ENCODE peak calls at places on chromosome 6, in five cellular contexts. H is tibial nerve; K is H7; W is astrocyte; T is CD8-positive, alpha-beta memory T cell. P is an unnamed sample.

GRCh38 chr6:160088069-160088773 is 33.4 kb upstream of the SLC22A1 start:
- DNase-seq in H (peak; percentile 84), K (peak; percentile 88), W (peak; percentile 71), T (no peak), P (no peak)

GRCh38 chr6:169172435-169172834 is 81.2 kb downstream of the THBS2 start:
- DNase-seq in H (peak; percentile 69), K (no peak), W (peak; percentile 91), T (no peak), P (no peak)

GRCh38 chr6:66675906-66676305 is 968.9 kb upstream of the EYS start:
- DNase-seq in H (no peak), K (no peak), W (no peak), T (no peak), P (no peak)

GRCh38 chr6:149087898-149088297 is 229.6 kb upstream of the TAB2 start:
- DNase-seq in H (no peak), K (no peak), W (no peak), T (no peak), P (no peak)

GRCh38 chr6:31162463-31163165 is 4.2 kb downstream of the TCF19 start:
- DNase-seq in H (no peak), K (peak; percentile 79), W (no peak), T (no peak), P (no peak)

GRCh38 chr6:160029525-160029924 is 60.6 kb downstream of the IGF2R start:
- DNase-seq in H (no peak), K (no peak), W (no peak), T (no peak), P (no peak)

GRCh38 chr6:117233146-117233545 is 32.2 kb upstream of the VGLL2 start:
- DNase-seq in H (no peak), K (no peak), W (peak; percentile 31), T (no peak), P (no peak)

GRCh38 chr6:148624025-148624424 is 122.8 kb upstream of the UST start:
- DNase-seq in H (peak; percentile 32), K (no peak), W (no peak), T (no peak), P (no peak)

GRCh38 chr6:5764401-5764955 is 242.2 kb downstream of the NRN1 start:
- DNase-seq in H (peak; percentile 36), K (no peak), W (peak; percentile 60), T (no peak), P (no peak)

GRCh38 chr6:96089173-96089572 is 73.4 kb downstream of the FUT9 start:
- DNase-seq in H (no peak), K (peak; percentile 13), W (no peak), T (no peak), P (no peak)

GRCh38 chr6:152863618-152864326 is 113.2 kb downstream of the VIP start:
- DNase-seq in H (peak; percentile 91), K (peak; percentile 19), W (peak; percentile 41), T (peak; percentile 39), P (peak; percentile 60)

GRCh38 chr6:145036848-145037567 is 698.3 kb downstream of the EPM2A start:
- DNase-seq in H (no peak), K (no peak), W (peak; percentile 45), T (no peak), P (no peak)

GRCh38 chr6:80182291-80182690 is 75.8 kb downstream of the BCKDHB start:
- DNase-seq in H (no peak), K (no peak), W (peak; percentile 68), T (no peak), P (no peak)

GRCh38 chr6:71262914-71263313 is 25.7 kb upstream of the OGFRL1 start:
- DNase-seq in H (no peak), K (peak; percentile 46), W (no peak), T (no peak), P (no peak)

GRCh38 chr6:132865364-132865763 is 51.0 kb downstream of the RPS12 start:
- DNase-seq in H (no peak), K (no peak), W (no peak), T (no peak), P (no peak)

GRCh38 chr6:149031545-149032317 is 284.9 kb downstream of the UST start:
- DNase-seq in H (no peak), K (no peak), W (peak; percentile 94), T (no peak), P (no peak)

GRCh38 chr6:117074672-117075071 is 190.7 kb upstream of the VGLL2 start:
- DNase-seq in H (no peak), K (no peak), W (no peak), T (no peak), P (no peak)

GRCh38 chr6:132950556-132950955 is 136.2 kb downstream of the RPS12 start:
- DNase-seq in H (no peak), K (no peak), W (no peak), T (no peak), P (no peak)

GRCh38 chr6:19723533-19723932 is 113.6 kb upstream of the ID4 start:
- DNase-seq in H (no peak), K (no peak), W (peak; percentile 69), T (no peak), P (no peak)

GRCh38 chr6:90483116-90483839 is 103.6 kb downstream of the MAP3K7 start:
- DNase-seq in H (no peak), K (no peak), W (no peak), T (no peak), P (no peak)

GRCh38 chr6:169339731-169340314 is 86.2 kb upstream of the THBS2 start:
- DNase-seq in H (no peak), K (no peak), W (no peak), T (no peak), P (no peak)

GRCh38 chr6:82182756-82183155 is 64.8 kb downstream of the IBTK start:
- DNase-seq in H (no peak), K (no peak), W (peak; percentile 60), T (no peak), P (no peak)

GRCh38 chr6:119172813-119173212 is 94.3 kb upstream of the FAM184A start:
- DNase-seq in H (no peak), K (no peak), W (no peak), T (no peak), P (no peak)

GRCh38 chr6:140774080-140774505 is 1358.6 kb upstream of the GJE1 start:
- DNase-seq in H (no peak), K (no peak), W (peak; percentile 88), T (no peak), P (no peak)

GRCh38 chr6:64908104-64908503 is 798.9 kb downstream of the EYS start:
- DNase-seq in H (no peak), K (no peak), W (no peak), T (no peak), P (no peak)

GRCh38 chr6:68639211-68639610 is 4.1 kb downstream of the ADGRB3 start:
- DNase-seq in H (no peak), K (no peak), W (no peak), T (no peak), P (no peak)

GRCh38 chr6:36755435-36756348 is 58.1 kb downstream of the RAB44 start:
- DNase-seq in H (no peak), K (no peak), W (peak; percentile 17), T (peak; percentile 71), P (peak; percentile 73)

GRCh38 chr6:32151131-32151884 is 431 bp downstream of the PRRT1 start:
- DNase-seq in H (no peak), K (peak; percentile 76), W (no peak), T (no peak), P (no peak)

DNA sequence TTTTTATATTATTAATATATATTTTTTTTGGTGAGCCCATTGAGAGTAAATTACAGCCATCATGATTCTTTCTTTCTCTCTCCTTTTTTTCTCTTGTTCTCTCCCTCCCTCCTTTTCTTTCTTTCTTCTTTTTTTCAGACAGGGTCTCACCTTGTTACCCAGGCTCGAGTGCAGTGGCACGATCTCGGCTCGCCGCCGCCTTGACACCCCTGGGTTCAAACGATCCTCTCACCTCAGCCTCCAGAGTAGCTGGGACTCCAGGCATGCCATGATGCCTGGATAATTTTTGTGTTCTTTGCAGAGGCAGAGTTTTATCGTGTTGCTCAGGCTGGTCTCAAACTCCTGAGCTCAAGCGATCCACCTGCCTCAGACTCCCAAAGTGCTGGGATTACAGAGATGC is 1.6 kb downstream of the CCDC170 start:
- DNase-seq in H (no peak), K (no peak), W (no peak), T (no peak), P (no peak)
- H3K4me3 ChIP-seq in H (peak overlapping the region; percentile 72), K (no peak overlapping the region), W (no peak overlapping the region), T (no peak overlapping the region), P (no peak overlapping the region)

GRCh38 chr6:156719720-156720563 is 57.2 kb upstream of the ARID1B start:
- DNase-seq in H (peak; percentile 91), K (peak; percentile 76), W (peak; percentile 80), T (peak; percentile 68), P (peak; percentile 73)
- H3K4me3 ChIP-seq in H (peak overlapping the region; percentile 51), K (peak overlapping the region; percentile 3), W (peak overlapping the region; percentile 25), T (peak overlapping the region; percentile 86), P (peak overlapping the region; percentile 27)

DNA sequence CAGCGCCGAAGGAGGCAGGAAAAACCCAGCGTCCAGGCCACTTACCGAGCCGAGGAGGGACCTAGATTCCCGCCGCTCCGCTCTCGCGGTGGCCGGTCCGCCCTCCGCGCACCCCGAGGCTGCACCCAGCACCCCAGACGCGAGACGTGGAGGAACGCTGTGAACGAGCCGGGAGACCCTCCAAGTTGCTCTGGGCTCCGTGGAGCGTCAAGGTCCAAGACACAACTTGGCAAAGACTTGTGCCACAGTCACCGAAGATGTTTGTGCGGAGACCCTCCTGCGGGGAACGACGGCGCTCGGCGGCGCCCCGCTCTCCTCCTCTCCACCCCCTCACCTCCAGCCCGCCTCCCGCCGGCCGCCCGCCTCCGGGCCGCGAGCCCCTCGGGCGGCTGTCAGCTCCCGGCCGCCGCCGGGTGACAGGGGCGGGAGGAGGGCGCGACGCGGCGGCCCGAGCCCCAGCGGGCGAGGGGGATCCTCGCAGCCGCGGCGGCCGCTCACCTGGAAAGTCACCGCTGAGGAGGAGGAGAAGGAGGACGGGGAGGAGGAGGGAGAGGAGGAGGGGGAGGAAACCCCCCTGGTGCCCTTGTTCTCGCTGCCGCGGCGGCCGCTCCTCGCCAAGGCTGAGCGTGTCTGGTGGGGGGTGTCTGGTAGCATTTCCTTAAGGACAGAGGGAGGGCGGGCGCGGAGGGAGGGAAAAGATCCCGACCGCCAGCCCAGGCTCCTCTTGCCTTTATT is 637 bp upstream of the HIVEP2 start:
- DNase-seq in H (no peak), K (peak; percentile 81), W (no peak), T (peak; percentile 69), P (peak; percentile 3)
- H3K4me3 ChIP-seq in H (peak overlapping the region; percentile 63), K (peak overlapping the region; percentile 94), W (peak overlapping the region; percentile 98), T (peak overlapping the region; percentile 89), P (peak overlapping the region; percentile 72)

GRCh38 chr6:134002821-134003220 is 49.6 kb downstream of the SLC2A12 start:
- DNase-seq in H (no peak), K (no peak), W (peak; percentile 95), T (no peak), P (no peak)

GRCh38 chr6:134003542-134003951 is 48.9 kb downstream of the SLC2A12 start:
- DNase-seq in H (no peak), K (no peak), W (peak; percentile 49), T (no peak), P (no peak)

GRCh38 chr6:134007077-134007476 is 45.3 kb downstream of the SLC2A12 start:
- DNase-seq in H (no peak), K (no peak), W (no peak), T (no peak), P (no peak)

GRCh38 chr6:134004714-134005113 is 47.7 kb downstream of the SLC2A12 start:
- DNase-seq in H (no peak), K (no peak), W (no peak), T (no peak), P (no peak)

DNA sequence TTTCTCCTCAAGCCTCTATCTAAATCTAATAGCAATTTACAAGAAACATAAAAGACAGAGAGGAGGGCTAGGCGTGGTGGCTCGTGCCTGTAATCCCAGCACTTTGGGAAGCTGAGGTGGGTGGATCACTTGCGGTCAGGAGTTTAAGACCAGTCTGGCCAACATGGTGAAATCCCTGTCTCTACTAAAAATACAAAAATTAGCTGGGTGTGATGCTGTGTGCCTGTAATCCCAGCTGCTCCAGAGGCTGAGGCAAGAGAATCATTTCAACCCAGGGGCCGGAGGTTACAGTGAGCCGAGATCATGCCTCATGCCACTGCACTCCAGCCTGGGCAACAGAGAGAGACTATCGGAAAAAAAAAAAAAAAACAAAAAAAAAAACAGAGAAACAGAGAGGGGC is 46.6 kb downstream of the SLC2A12 start:
- DNase-seq in H (no peak), K (no peak), W (no peak), T (no peak), P (no peak)
- H3K4me3 ChIP-seq in H (no peak overlapping the region), K (no peak overlapping the region), W (no peak overlapping the region), T (no peak overlapping the region), P (no peak overlapping the region)

P was measured in HL-60.